ENCODE peak calls at places on chromosomes 7 and 10, in nine cellular contexts. H, B, D, G, A, K, X, S and E are unnamed samples. For H3K9me3, the result is how much of the 10 kb centered on the place peaks cover.

GRCh38 chr10:100934084-100934659 is 21.4 kb downstream of the SLF2 start:
- DNase-seq in K (peak), D (no peak), X (no peak), B (no peak), S (no peak), A (no peak), G (no peak), H (no peak), E (no peak)

GRCh38 chr10:6054884-6055283 is 7.3 kb downstream of the IL2RA start:
- DNase-seq in H (no peak), B (no peak), S (no peak), G (peak), X (no peak), D (no peak), A (no peak), K (no peak), E (no peak)

GRCh38 chr10:114548662-114549061 is 109.4 kb downstream of the ABLIM1 start:
- DNase-seq in H (peak), B (no peak), X (peak), K (peak), D (peak), A (peak), S (no peak), G (peak), E (no peak)

GRCh38 chr10:17232276-17232987 is 4.4 kb downstream of the VIM start:
- DNase-seq in H (no peak), G (no peak), A (no peak), D (peak), S (no peak), K (no peak), B (peak), X (no peak), E (no peak)

GRCh38 chr10:71725998-71726672 is 6.6 kb upstream of the C10orf105 start:
- DNase-seq in X (peak), H (no peak), S (no peak), A (peak), K (peak), G (peak), B (peak), D (peak), E (peak)

GRCh38 chr7:15399446-15399845 is 162.4 kb downstream of the AGMO start:
- DNase-seq in K (no peak), S (no peak), G (no peak), H (no peak), D (peak), X (no peak), B (no peak), A (peak), E (no peak)

GRCh38 chr10:126088144-126088543 is 191.8 kb downstream of the FANK1 start:
- DNase-seq in X (no peak), S (no peak), A (peak), G (peak), D (peak), H (no peak), B (no peak), K (no peak), E (no peak)

GRCh38 chr7:139990571-139990970 is 72.2 kb downstream of the PARP12 start:
- DNase-seq in X (no peak), S (no peak), D (no peak), B (no peak), G (no peak), A (no peak), K (no peak), H (no peak), E (no peak)

GRCh38 chr7:101390901-101391301 is 28.2 kb downstream of the COL26A1 start:
- DNase-seq in D (no peak), A (no peak), B (peak), S (no peak), H (no peak), G (peak), K (peak), X (no peak), E (peak)

GRCh38 chr7:70674268-70675025 is 457.5 kb upstream of the GALNT17 start:
- DNase-seq in G (no peak), K (no peak), H (no peak), A (peak), D (no peak), B (no peak), S (no peak), X (no peak), E (no peak)

GRCh38 chr10:34578468-34578867 is 236.6 kb downstream of the PARD3 start:
- DNase-seq in K (no peak), B (no peak), S (no peak), H (no peak), G (no peak), X (no peak), A (no peak), D (no peak), E (no peak)

GRCh38 chr7:301291-302053 is 11.5 kb downstream of the FOXL3 start:
- DNase-seq in X (no peak), K (no peak), H (no peak), A (no peak), D (no peak), B (no peak), S (no peak), G (no peak), E (no peak)

GRCh38 chr10:95447733-95448132 is 113.4 kb downstream of the SORBS1 start:
- DNase-seq in B (no peak), K (peak), G (no peak), H (no peak), D (no peak), X (no peak), A (peak), S (no peak), E (no peak)

GRCh38 chr10:22379059-22379458 is 33.8 kb downstream of the SPAG6 start:
- DNase-seq in K (no peak), D (no peak), H (no peak), X (no peak), B (peak), G (no peak), A (no peak), S (no peak), E (peak)

GRCh38 chr7:80634505-80634904 is 3.9 kb upstream of the CD36 start:
- DNase-seq in G (no peak), K (no peak), X (peak), S (no peak), B (no peak), A (peak), H (no peak), D (peak), E (no peak)

GRCh38 chr7:80635998-80636397 is 2.4 kb upstream of the CD36 start:
- DNase-seq in H (no peak), G (no peak), D (no peak), S (no peak), X (no peak), B (no peak), A (no peak), K (no peak), E (no peak)

GRCh38 chr7:80637453-80637852 is 989 bp upstream of the CD36 start:
- DNase-seq in S (no peak), H (no peak), G (no peak), X (no peak), B (no peak), D (no peak), A (no peak), K (no peak), E (no peak)

GRCh38 chr7:80636709-80637108 is 1.7 kb upstream of the CD36 start:
- DNase-seq in G (no peak), S (no peak), A (no peak), X (no peak), H (no peak), B (no peak), K (no peak), D (no peak), E (no peak)

GRCh38 chr7:80635533-80635932 is 2.9 kb upstream of the CD36 start:
- DNase-seq in A (peak), K (no peak), G (no peak), B (no peak), H (no peak), D (peak), S (no peak), X (no peak), E (no peak)
- H2AFZ ChIP-seq in A (no peak), K (no peak), G (no peak), B (no peak), H (no peak), D (no peak), S (no peak), X (no peak), E (no peak)

GRCh38 chr10:98414578-98414931 is 427 bp downstream of the PYROXD2 start:
- DNase-seq in A (no peak), H (no peak), B (no peak), S (no peak), D (no peak), X (no peak), G (no peak), K (no peak), E (no peak)

GRCh38 chr10:98411166-98411565 is 3.8 kb downstream of the PYROXD2 start:
- DNase-seq in X (no peak), S (no peak), D (no peak), G (no peak), B (peak), K (no peak), A (no peak), H (no peak), E (no peak)

GRCh38 chr10:98410135-98410743 is 4.7 kb downstream of the PYROXD2 start:
- DNase-seq in S (no peak), X (no peak), G (no peak), D (no peak), A (no peak), B (no peak), H (no peak), K (no peak), E (no peak)

GRCh38 chr10:98410759-98411158 is 4.2 kb downstream of the PYROXD2 start:
- DNase-seq in D (no peak), G (no peak), X (no peak), K (no peak), B (no peak), A (no peak), H (no peak), S (no peak), E (no peak)

DNA sequence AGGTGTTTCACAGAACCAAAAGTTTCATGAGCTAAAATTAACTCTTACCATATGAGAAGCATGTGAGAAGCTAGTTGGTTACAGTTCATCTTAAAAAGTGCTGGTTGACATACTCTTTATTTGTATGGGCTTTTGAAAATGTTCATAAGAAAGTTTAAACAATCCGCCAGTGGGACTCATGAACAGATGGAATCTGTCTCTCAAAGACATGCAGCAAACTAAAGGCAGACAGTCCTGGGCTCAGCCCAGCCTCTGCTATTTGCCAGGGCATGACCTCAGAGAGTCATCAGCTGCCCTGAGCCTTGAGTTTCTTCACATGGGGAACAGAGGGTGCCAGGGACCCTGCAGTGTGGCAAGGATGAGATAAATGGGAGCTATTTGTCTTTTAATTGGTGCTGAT is 3.2 kb downstream of the PYROXD2 start:
- DNase-seq in G (no peak), A (no peak), H (no peak), S (no peak), D (peak), X (no peak), K (no peak), B (no peak), E (no peak)
- H3K9me3 ChIP-seq in G (under half), A (under half), H (under half), S (under half), D (under half), X (under half), K (under half), B (under half), E (under half)

DNA sequence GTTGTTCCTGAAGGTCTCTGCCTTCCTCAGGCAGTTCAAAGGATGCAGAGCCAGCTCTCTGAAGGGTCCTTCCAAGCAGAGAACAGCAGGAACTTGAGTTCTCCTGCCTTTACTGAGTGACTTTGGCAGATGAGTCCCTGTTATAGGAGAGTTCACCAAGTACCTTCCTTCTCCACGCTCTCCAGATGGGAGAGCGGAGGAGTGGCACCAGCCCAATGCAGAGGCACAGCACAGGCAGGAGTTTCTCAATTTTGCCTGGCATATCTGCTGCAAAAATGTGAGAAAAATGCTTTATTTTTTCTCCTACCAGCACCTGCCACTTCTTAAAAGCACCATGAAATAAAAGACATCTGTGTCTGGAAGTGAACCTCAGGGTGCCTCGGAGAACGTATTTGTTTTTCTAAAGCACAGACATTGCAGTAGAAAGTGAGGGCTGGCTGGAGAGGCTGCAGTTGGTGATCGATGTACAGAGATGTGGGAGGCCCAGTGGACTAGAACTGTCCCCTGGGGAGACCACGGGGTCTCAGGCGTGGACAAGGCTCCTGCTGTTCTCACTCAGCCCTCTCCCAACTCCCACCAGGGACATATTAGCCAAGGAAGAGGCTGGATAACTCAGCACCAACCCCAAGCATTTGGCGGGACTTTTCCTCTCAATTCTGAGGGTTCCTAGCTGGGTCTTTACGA is 174.5 kb downstream of the WDR37 start:
- DNase-seq in D (no peak), X (no peak), G (peak), K (no peak), H (no peak), A (no peak), S (no peak), B (no peak), E (no peak)
- TF ChIP-seq CTCF in D (no peak), X (no peak), G (no peak), K (no peak), H (no peak), A (no peak), S (no peak), B (no peak), E (no peak)

GRCh38 chr7:21099432-21099831 is 312.7 kb upstream of the SP8 start:
- DNase-seq in B (peak), D (no peak), A (no peak), X (peak), K (no peak), G (no peak), S (no peak), H (no peak), E (no peak)
- H2AFZ ChIP-seq in B (no peak), D (no peak), A (no peak), X (no peak), K (no peak), G (no peak), S (peak), H (no peak), E (no peak)

GRCh38 chr7:63096141-63096540 is 902.5 kb upstream of the ZNF722 start:
- DNase-seq in B (no peak), H (no peak), D (no peak), X (no peak), S (no peak), G (no peak), K (no peak), A (no peak), E (no peak)

GRCh38 chr7:63092951-63093350 is 905.7 kb upstream of the ZNF722 start:
- DNase-seq in B (no peak), A (no peak), H (no peak), D (no peak), G (no peak), K (no peak), S (no peak), X (no peak), E (no peak)

GRCh38 chr7:63087575-63088190 is 911.0 kb upstream of the ZNF722 start:
- DNase-seq in A (no peak), D (no peak), S (no peak), G (no peak), X (no peak), B (no peak), H (no peak), K (no peak), E (no peak)

DNA sequence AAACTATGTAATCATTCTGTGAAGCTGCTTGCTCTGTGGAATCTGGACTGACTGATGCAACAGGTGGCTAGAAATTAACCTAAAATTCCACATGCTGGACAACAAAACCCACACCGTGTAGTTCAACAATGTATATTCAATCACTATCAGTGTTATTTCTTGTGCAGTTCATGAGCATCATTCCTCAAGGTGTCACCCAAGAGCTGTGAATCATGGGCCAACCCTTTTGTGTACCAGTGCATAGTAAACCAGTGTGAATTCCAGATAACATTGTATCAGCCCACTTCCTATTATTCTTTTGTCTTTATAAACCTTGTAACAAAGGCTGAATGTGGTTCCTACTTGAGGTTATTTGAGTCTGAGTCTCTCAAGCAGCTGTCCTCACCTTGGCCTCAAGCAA is 905.2 kb upstream of the ZNF722 start:
- DNase-seq in A (no peak), G (no peak), K (no peak), H (no peak), S (no peak), B (no peak), D (no peak), X (no peak), E (peak)
- H3K9me3 ChIP-seq in A (under half), G (under half), K (under half), H (under half), S (half or more), B (under half), D (under half), X (under half), E (under half)

DNA sequence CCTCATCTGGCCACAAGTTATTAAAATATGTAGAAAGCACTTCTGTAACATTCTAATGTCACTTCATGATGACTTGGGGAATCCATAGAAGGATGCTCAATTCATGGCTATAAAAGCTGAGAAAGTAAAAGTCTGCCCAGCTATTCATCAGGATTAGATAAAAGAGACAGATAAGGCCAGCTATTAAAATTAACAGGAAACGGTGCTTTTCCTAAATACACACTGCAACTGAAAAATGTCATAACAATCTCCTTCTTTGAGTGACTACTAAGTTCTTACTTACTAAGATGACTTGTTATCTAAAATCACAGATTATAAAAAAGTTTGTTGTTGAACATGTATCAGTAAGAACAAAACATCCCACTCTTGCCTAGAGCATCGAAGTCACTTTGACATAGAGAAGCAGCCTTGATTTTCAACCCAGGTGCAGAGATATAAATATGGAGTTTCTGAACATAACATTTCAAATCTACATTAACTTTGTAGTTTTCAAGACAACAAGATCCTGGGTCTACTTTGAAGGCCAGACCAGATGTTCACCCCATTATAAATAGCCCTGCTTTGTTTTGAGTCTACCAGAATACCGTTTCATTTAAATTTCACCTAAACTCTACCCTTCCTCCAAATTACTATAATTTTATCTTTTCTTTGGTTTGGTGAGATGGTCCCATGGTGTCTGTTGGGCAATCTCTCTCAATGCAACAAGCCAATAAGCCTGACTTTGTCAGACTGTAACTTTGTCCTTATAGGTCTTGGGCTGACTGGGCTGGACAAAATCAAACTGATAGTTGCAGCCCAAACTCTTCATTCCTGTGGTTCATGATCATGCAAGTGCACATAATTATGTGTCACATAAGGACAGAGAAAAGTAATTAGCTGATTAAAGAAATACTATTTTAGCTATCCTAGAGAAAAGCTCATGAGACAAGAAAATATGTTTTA is 24.0 kb downstream of the HYCC1 start:
- DNase-seq in S (no peak), H (no peak), A (peak), B (no peak), G (no peak), D (no peak), K (no peak), X (no peak), E (no peak)
- TF ChIP-seq CTCF in S (no peak), H (no peak), A (no peak), B (no peak), G (no peak), D (no peak), K (no peak), X (no peak), E (no peak)

GRCh38 chr10:18450298-18450697 is 201.1 kb downstream of the NSUN6 start:
- DNase-seq in X (no peak), S (no peak), G (no peak), K (no peak), B (no peak), A (no peak), D (no peak), H (no peak), E (no peak)
- H2AFZ ChIP-seq in X (no peak), S (no peak), G (no peak), K (no peak), B (no peak), A (no peak), D (no peak), H (no peak), E (no peak)

DNA sequence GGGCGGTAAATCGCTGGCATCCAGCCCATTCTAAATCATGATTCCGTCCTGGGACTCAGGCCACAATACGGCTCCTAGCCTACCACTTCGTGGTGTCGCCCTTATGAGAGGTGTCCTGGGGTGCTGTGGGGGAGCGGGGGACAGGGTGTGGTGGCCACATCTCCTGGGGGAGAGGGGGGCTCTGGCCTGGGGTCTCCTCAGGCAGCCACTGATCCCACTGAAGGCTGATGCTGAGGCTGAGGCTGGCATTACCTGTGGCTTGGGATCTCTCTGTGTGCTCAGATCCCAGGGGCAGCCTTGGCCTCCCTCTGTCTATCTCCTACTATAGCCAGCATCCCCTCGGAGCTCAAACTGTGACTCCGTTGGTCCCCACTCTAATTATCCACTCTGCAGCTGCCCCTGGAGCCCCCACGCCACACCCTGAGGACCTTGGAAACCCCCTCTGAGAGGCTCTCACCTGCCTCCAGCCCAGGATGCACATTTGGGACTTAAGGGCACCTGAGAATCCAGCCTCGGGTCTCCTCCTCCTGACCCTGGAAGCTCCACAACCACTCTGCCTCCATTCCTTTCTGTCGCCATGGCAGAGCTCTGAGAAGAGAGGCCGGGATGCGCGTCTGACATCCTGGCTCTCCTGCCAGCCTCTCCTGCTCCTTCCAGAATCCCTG is 249.3 kb upstream of the TCERG1L start:
- DNase-seq in D (no peak), G (no peak), H (no peak), K (no peak), X (no peak), S (no peak), A (no peak), B (no peak), E (no peak)
- H3K9me3 ChIP-seq in D (under half), G (under half), H (under half), K (under half), X (under half), S (under half), A (under half), B (under half), E (under half)

DNA sequence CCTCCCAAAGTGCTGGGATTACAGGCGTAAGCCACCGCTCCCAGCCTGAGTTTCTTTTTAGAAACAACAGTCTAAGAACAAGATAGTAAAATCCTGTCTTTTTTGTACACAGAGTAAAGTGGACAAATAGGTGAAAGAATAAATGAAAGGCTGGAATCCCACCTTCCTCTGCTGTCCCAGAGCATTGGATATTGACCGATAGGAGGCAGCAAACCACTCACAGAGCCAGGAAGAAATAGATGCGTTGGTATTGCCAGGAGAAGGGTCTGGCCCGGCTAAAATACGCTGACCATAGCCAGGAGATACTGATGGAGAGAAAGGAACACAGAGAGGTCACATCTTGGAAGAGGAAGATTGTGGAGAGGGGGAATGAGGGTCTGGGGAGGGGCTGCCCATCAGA is 11.4 kb upstream of the ZNF12 start:
- DNase-seq in H (no peak), A (no peak), G (peak), D (no peak), X (no peak), S (no peak), K (no peak), B (no peak), E (no peak)
- TF ChIP-seq CTCF in H (no peak), A (no peak), G (peak), D (no peak), X (no peak), S (peak), K (no peak), B (no peak), E (no peak)